ENCODE peak calls at places on chromosomes 1 and 21, in four cellular contexts. U is dorsolateral prefrontal cortex, T is RWPE2, Y is bronchial epithelial cell. X is an unnamed sample.

GRCh38 chr1:180156201-180156600 is 1.5 kb downstream of the QSOX1 start:
- DNase-seq in U (no peak), T (no peak), Y (no peak), X (no peak)

GRCh38 chr21:35254006-35254751 is 205.1 kb upstream of the RUNX1 start:
- DNase-seq in U (no peak), T (no peak), Y (peak), X (peak)

GRCh38 chr1:227889863-227890405 is 57.8 kb downstream of the WNT9A start:
- DNase-seq in U (peak), T (peak), Y (no peak), X (no peak)

GRCh38 chr1:40036574-40036973 is 4.0 kb upstream of the CAP1 start:
- DNase-seq in U (peak), T (no peak), Y (peak), X (peak)

GRCh38 chr1:23424171-23424959 is at the start of gene TCEA3:
- DNase-seq in U (no peak), T (no peak), Y (no peak), X (no peak)

GRCh38 chr21:35063428-35064172 is 14.5 kb upstream of the RUNX1 start:
- DNase-seq in U (no peak), T (no peak), Y (peak), X (no peak)

GRCh38 chr1:111707906-111708305 is 31.3 kb downstream of the INKA2 start:
- DNase-seq in U (no peak), T (no peak), Y (peak), X (peak)

GRCh38 chr1:197948926-197949899 is 32.0 kb downstream of the LHX9 start:
- DNase-seq in U (no peak), T (no peak), Y (no peak), X (no peak)

GRCh38 chr1:228100822-228101613 is 2.1 kb downstream of the C1orf35 start:
- DNase-seq in U (no peak), T (no peak), Y (no peak), X (no peak)

GRCh38 chr1:7915826-7916225 is 24.8 kb downstream of the TNFRSF9 start:
- DNase-seq in U (no peak), T (no peak), Y (no peak), X (no peak)

GRCh38 chr1:224851210-224851849 is 78.1 kb upstream of the DNAH14 start:
- DNase-seq in U (peak), T (no peak), Y (peak), X (peak)

GRCh38 chr1:211813590-211813989 is 17.0 kb downstream of the LPGAT1 start:
- DNase-seq in U (no peak), T (no peak), Y (peak), X (peak)

GRCh38 chr1:78831731-78832360 is 174.7 kb downstream of the ADGRL4 start:
- DNase-seq in U (no peak), T (peak), Y (peak), X (peak)

GRCh38 chr1:113804421-113805255 is 7.6 kb downstream of the RSBN1 start:
- DNase-seq in U (no peak), T (no peak), Y (peak), X (peak)

GRCh38 chr1:1432951-1433803 is 2.3 kb upstream of the VWA1 start:
- DNase-seq in U (peak), T (peak), Y (peak), X (no peak)

GRCh38 chr1:14598007-14598497 is 433 bp upstream of the KAZN start:
- DNase-seq in U (no peak), T (no peak), Y (no peak), X (no peak)

GRCh38 chr1:176471338-176472121 is 8.6 kb downstream of the PAPPA2 start:
- DNase-seq in U (no peak), T (no peak), Y (no peak), X (no peak)

GRCh38 chr1:59674605-59675004 is 140.1 kb upstream of the HOOK1 start:
- DNase-seq in U (no peak), T (no peak), Y (peak), X (no peak)

GRCh38 chr1:117368116-117369108 is 1.2 kb downstream of the MAN1A2 start:
- DNase-seq in U (no peak), T (no peak), Y (peak), X (no peak)

DNA sequence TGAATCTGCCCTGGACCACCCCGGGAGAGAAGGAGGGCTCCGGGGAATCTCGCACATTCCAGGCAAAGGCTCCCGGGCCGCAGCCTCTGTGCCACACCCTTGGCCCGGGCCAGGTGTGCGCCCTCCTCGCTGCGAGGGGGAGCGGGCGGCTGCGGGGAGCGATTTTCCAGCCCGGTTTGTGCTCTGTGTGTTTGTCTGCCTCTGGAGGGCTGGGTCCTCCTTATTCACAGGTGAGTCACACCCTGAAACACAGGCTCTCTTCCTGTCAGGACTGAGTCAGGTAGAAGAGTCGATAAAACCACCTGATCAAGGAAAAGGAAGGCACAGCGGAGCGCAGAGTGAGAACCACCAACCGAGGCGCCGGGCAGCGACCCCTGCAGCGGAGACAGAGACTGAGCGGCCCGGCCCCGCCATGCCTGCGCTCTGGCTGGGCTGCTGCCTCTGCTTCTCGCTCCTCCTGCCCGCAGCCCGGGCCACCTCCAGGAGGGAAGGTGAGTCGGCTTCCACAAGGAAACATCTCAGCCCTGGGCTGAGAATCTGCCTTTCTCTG is at the start of gene LAMC2:
- DNase-seq in U (no peak), T (peak), Y (peak), X (peak)
- TF ChIP-seq CTCF in U (no peak), T (peak), Y (peak), X (peak)

DNA sequence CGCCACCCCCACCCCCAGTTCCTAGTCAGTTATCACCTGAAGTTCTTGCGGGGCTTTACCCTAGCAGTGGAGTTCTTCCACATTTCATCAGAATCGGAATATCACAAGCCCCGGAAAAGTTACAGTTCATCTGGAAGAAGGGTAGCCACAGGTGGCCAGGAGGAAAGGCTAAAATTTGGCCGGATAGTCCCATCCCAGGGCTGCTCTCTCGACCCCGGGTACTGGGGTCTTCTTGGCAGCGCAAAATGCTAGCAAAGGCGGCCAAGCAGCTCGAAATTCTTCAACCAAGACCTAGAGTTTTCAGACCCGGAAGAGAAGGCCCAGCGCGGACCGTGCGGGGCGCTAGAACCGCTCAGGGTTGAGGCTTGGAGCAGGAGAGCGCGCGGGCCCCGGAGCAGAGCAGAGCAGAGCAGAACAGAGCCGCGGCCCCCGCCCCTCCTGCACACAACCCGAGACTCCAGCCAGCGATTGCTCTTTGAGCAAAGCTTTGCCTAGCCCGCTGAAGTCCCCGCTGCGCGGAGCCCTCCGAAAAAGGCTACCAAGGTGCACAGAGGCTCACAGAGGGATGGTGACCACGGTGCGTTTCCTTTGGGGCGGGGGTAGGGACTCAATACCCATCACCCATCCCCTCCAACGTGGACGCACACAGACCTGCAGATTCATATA is 8.1 kb downstream of the HLX start:
- DNase-seq in U (no peak), T (no peak), Y (no peak), X (no peak)
- H3K4me3 ChIP-seq in U (peak), T (no peak), Y (no peak), X (peak)

DNA sequence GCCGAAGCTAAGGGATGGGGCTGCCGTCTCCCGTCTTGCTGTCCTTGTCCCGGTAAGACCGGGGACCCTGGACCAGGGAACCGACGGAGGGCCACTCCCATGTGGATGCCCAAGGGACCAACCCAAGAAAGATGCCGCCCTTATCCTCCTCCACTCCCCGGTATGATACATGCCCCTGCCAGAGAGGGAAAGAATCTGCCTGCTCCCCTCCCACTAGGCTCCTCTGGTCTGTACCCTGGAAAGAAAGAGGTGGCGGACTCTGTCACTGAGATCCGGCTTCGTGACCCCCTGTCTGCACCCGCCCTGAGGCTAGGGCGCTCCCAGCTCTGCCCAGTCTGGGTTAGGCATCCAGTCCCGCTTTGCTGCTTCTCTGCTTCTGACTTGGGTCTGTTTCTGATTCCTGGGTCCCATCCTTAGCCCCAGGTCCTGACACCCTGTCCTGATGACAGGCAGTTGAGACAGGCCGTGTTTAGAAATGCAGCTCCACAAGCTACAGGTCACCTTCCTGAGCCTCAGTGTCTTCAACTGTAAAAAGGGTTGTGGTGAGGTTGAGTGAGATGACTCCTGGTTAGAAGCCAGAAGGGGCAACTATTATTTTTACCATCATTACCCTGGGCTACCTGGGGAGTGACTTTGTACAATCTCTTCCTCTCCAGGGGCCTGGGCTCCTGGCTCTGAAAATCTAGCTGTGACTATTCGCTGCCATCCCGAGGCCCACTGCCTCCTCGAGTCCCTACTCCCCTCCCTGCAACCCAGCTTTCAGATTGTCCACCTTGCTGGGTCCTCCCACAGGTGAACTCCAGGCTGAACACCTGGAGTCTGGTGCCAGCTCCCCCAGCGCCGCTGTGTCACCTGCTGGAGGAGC is 3.7 kb downstream of the MATN1 start:
- DNase-seq in U (peak), T (no peak), Y (peak), X (no peak)
- TF ChIP-seq CTCF in U (no peak), T (peak), Y (no peak), X (no peak)

GRCh38 chr1:21622466-21623315 is 46.5 kb downstream of the RAP1GAP start:
- DNase-seq in U (no peak), T (no peak), Y (no peak), X (no peak)
- H3K4me3 ChIP-seq in U (peak), T (peak), Y (peak), X (peak)

GRCh38 chr21:24514081-24514733 is 1093.1 kb downstream of the MRPL39 start:
- DNase-seq in U (no peak), T (no peak), Y (peak), X (peak)
- TF ChIP-seq CTCF in U (peak), T (peak), Y (peak), X (peak)

GRCh38 chr1:152034654-152035405 is 2.0 kb downstream of the S100A11 start:
- DNase-seq in U (no peak), T (no peak), Y (peak), X (peak)

GRCh38 chr1:152029144-152029936 is 7.5 kb downstream of the S100A11 start:
- DNase-seq in U (no peak), T (no peak), Y (peak), X (peak)

GRCh38 chr1:152026895-152027294 is 9.9 kb downstream of the S100A11 start:
- DNase-seq in U (no peak), T (no peak), Y (no peak), X (no peak)

GRCh38 chr1:152034324-152034653 is 2.5 kb downstream of the S100A11 start:
- DNase-seq in U (no peak), T (no peak), Y (no peak), X (no peak)

GRCh38 chr1:152029937-152030211 is 6.9 kb downstream of the S100A11 start:
- DNase-seq in U (no peak), T (no peak), Y (no peak), X (no peak)
- H3K4me3 ChIP-seq in U (no peak), T (no peak), Y (no peak), X (no peak)

GRCh38 chr1:69410893-69411292 is 156.8 kb upstream of the LRRC7 start:
- DNase-seq in U (no peak), T (no peak), Y (no peak), X (no peak)
- TF ChIP-seq CTCF in U (no peak), T (no peak), Y (no peak), X (no peak)

GRCh38 chr1:231162300-231162969 is 577 bp downstream of the TRIM67 start:
- DNase-seq in U (no peak), T (no peak), Y (no peak), X (peak)
- H3K4me3 ChIP-seq in U (peak), T (no peak), Y (no peak), X (peak)

GRCh38 chr1:232131715-232132391 is 498.1 kb downstream of the SIPA1L2 start:
- DNase-seq in U (no peak), T (no peak), Y (no peak), X (no peak)
- TF ChIP-seq CTCF in U (no peak), T (no peak), Y (no peak), X (no peak)

X was measured in astrocyte of the spinal cord.